ENCODE peak calls at places on chromosomes 6 and 20, in seven cellular contexts. One of them, this sample, is unnamed.
A peak's percentile ranks its signal among the peaks of the same experiment; 100 is the strongest.

GRCh38 chr20:51313275-51313898 is 229.1 kb downstream of the NFATC2 start:
- DNase-seq in mammary epithelial cell: no peak
- DNase-seq in adrenal gland: no peak
- DNase-seq in body of pancreas: no peak
- DNase-seq in right atrium auricular region: no peak
- DNase-seq in fibroblast of the aortic adventitia: peak; percentile 12
- DNase-seq in AG10803: no peak
- DNase-seq in this sample: peak; percentile 29

GRCh38 chr6:151012321-151013294 is 147.1 kb downstream of the MTHFD1L start:
- DNase-seq in mammary epithelial cell: no peak
- DNase-seq in adrenal gland: no peak
- DNase-seq in body of pancreas: peak; percentile 33
- DNase-seq in right atrium auricular region: peak; percentile 47
- DNase-seq in fibroblast of the aortic adventitia: peak; percentile 24
- DNase-seq in AG10803: peak; percentile 15
- DNase-seq in this sample: peak; percentile 55

GRCh38 chr20:44979090-44979621 is 12.8 kb downstream of the STK4 start:
- DNase-seq in mammary epithelial cell: no peak
- DNase-seq in adrenal gland: no peak
- DNase-seq in body of pancreas: no peak
- DNase-seq in right atrium auricular region: no peak
- DNase-seq in fibroblast of the aortic adventitia: no peak
- DNase-seq in AG10803: peak; percentile 23
- DNase-seq in this sample: no peak

GRCh38 chr6:55046869-55047422 is 127.4 kb upstream of the HCRTR2 start:
- DNase-seq in mammary epithelial cell: no peak
- DNase-seq in adrenal gland: no peak
- DNase-seq in body of pancreas: no peak
- DNase-seq in right atrium auricular region: no peak
- DNase-seq in fibroblast of the aortic adventitia: no peak
- DNase-seq in AG10803: no peak
- DNase-seq in this sample: no peak

GRCh38 chr6:13485923-13486557 is 1.4 kb downstream of the GFOD1 start:
- DNase-seq in mammary epithelial cell: peak; percentile 61
- DNase-seq in adrenal gland: no peak
- DNase-seq in body of pancreas: peak; percentile 28
- DNase-seq in right atrium auricular region: no peak
- DNase-seq in fibroblast of the aortic adventitia: peak; percentile 34
- DNase-seq in AG10803: peak; percentile 34
- DNase-seq in this sample: peak; percentile 29

GRCh38 chr6:63477422-63478040 is 94.7 kb upstream of the LOC128125822 start:
- DNase-seq in mammary epithelial cell: no peak
- DNase-seq in adrenal gland: no peak
- DNase-seq in body of pancreas: no peak
- DNase-seq in right atrium auricular region: no peak
- DNase-seq in fibroblast of the aortic adventitia: no peak
- DNase-seq in AG10803: no peak
- DNase-seq in this sample: no peak

GRCh38 chr6:26129656-26130055 is 42.4 kb downstream of the HFE start:
- DNase-seq in mammary epithelial cell: no peak
- DNase-seq in adrenal gland: no peak
- DNase-seq in body of pancreas: no peak
- DNase-seq in right atrium auricular region: no peak
- DNase-seq in fibroblast of the aortic adventitia: no peak
- DNase-seq in AG10803: peak; percentile 21
- DNase-seq in this sample: no peak

GRCh38 chr6:99151634-99152344 is 197.7 kb downstream of the FAXC start:
- DNase-seq in mammary epithelial cell: peak; percentile 38
- DNase-seq in adrenal gland: peak; percentile 41
- DNase-seq in body of pancreas: peak; percentile 14
- DNase-seq in right atrium auricular region: no peak
- DNase-seq in fibroblast of the aortic adventitia: peak; percentile 2
- DNase-seq in AG10803: peak; percentile 12
- DNase-seq in this sample: peak; percentile 33

GRCh38 chr20:25580711-25581110 is 4.6 kb downstream of the NINL start:
- DNase-seq in mammary epithelial cell: peak; percentile 41
- DNase-seq in adrenal gland: no peak
- DNase-seq in body of pancreas: peak; percentile 18
- DNase-seq in right atrium auricular region: no peak
- DNase-seq in fibroblast of the aortic adventitia: peak; percentile 72
- DNase-seq in AG10803: peak; percentile 43
- DNase-seq in this sample: peak; percentile 54

GRCh38 chr6:135522975-135523692 is 25.6 kb upstream of the AHI1 start:
- DNase-seq in mammary epithelial cell: no peak
- DNase-seq in adrenal gland: no peak
- DNase-seq in body of pancreas: no peak
- DNase-seq in right atrium auricular region: no peak
- DNase-seq in fibroblast of the aortic adventitia: peak; percentile 60
- DNase-seq in AG10803: peak; percentile 9
- DNase-seq in this sample: peak; percentile 51

GRCh38 chr20:45300961-45301360 is 5.7 kb upstream of the RBPJL start:
- DNase-seq in mammary epithelial cell: peak; percentile 13
- DNase-seq in adrenal gland: no peak
- DNase-seq in body of pancreas: no peak
- DNase-seq in right atrium auricular region: no peak
- DNase-seq in fibroblast of the aortic adventitia: no peak
- DNase-seq in AG10803: no peak
- DNase-seq in this sample: peak; percentile 26

GRCh38 chr6:73460044-73460443 is 1.5 kb upstream of the MTO1 start:
- DNase-seq in mammary epithelial cell: no peak
- DNase-seq in adrenal gland: no peak
- DNase-seq in body of pancreas: no peak
- DNase-seq in right atrium auricular region: no peak
- DNase-seq in fibroblast of the aortic adventitia: no peak
- DNase-seq in AG10803: no peak
- DNase-seq in this sample: no peak

GRCh38 chr6:134098276-134098675 is 45.9 kb upstream of the SLC2A12 start:
- DNase-seq in mammary epithelial cell: no peak
- DNase-seq in adrenal gland: no peak
- DNase-seq in body of pancreas: no peak
- DNase-seq in right atrium auricular region: no peak
- DNase-seq in fibroblast of the aortic adventitia: no peak
- DNase-seq in AG10803: no peak
- DNase-seq in this sample: no peak

GRCh38 chr6:34791164-34791841 is 580 bp upstream of the BLTP3A start:
- DNase-seq in mammary epithelial cell: no peak
- DNase-seq in adrenal gland: peak; percentile 48
- DNase-seq in body of pancreas: peak; percentile 57
- DNase-seq in right atrium auricular region: peak; percentile 61
- DNase-seq in fibroblast of the aortic adventitia: no peak
- DNase-seq in AG10803: peak; percentile 16
- DNase-seq in this sample: peak; percentile 30

GRCh38 chr6:165834613-165835259 is 171.7 kb upstream of the PDE10A start:
- DNase-seq in mammary epithelial cell: no peak
- DNase-seq in adrenal gland: peak; percentile 55
- DNase-seq in body of pancreas: peak; percentile 97
- DNase-seq in right atrium auricular region: no peak
- DNase-seq in fibroblast of the aortic adventitia: no peak
- DNase-seq in AG10803: no peak
- DNase-seq in this sample: peak; percentile 26

GRCh38 chr6:105424177-105424783 is 21.4 kb upstream of the PREP start:
- DNase-seq in mammary epithelial cell: peak; percentile 31
- DNase-seq in adrenal gland: peak; percentile 57
- DNase-seq in body of pancreas: peak; percentile 37
- DNase-seq in right atrium auricular region: peak; percentile 67
- DNase-seq in fibroblast of the aortic adventitia: peak; percentile 74
- DNase-seq in AG10803: peak; percentile 57
- DNase-seq in this sample: peak; percentile 69

GRCh38 chr20:54188132-54188835 is 14.5 kb upstream of the CYP24A1 start:
- DNase-seq in mammary epithelial cell: no peak
- DNase-seq in adrenal gland: no peak
- DNase-seq in body of pancreas: no peak
- DNase-seq in right atrium auricular region: no peak
- DNase-seq in fibroblast of the aortic adventitia: no peak
- DNase-seq in AG10803: peak; percentile 65
- DNase-seq in this sample: peak; percentile 22

GRCh38 chr20:8132632-8133587 is 844 bp downstream of the PLCB1 start:
- DNase-seq in mammary epithelial cell: peak; percentile 28
- DNase-seq in adrenal gland: peak; percentile 67
- DNase-seq in body of pancreas: peak; percentile 67
- DNase-seq in right atrium auricular region: no peak
- DNase-seq in fibroblast of the aortic adventitia: peak; percentile 48
- DNase-seq in AG10803: peak; percentile 41
- DNase-seq in this sample: peak; percentile 21

GRCh38 chr20:8130840-8131526 is 1.1 kb upstream of the PLCB1 start:
- DNase-seq in mammary epithelial cell: no peak
- DNase-seq in adrenal gland: no peak
- DNase-seq in body of pancreas: no peak
- DNase-seq in right atrium auricular region: no peak
- DNase-seq in fibroblast of the aortic adventitia: no peak
- DNase-seq in AG10803: no peak
- DNase-seq in this sample: no peak

GRCh38 chr20:8131598-8132014 is 460 bp upstream of the PLCB1 start:
- DNase-seq in mammary epithelial cell: no peak
- DNase-seq in adrenal gland: no peak
- DNase-seq in body of pancreas: no peak
- DNase-seq in right atrium auricular region: no peak
- DNase-seq in fibroblast of the aortic adventitia: peak; percentile 66
- DNase-seq in AG10803: peak; percentile 30
- DNase-seq in this sample: no peak

GRCh38 chr20:8132015-8132631 is at the start of gene PLCB1:
- DNase-seq in mammary epithelial cell: peak; percentile 48
- DNase-seq in adrenal gland: peak; percentile 91
- DNase-seq in body of pancreas: peak; percentile 89
- DNase-seq in right atrium auricular region: peak; percentile 87
- DNase-seq in fibroblast of the aortic adventitia: peak; percentile 83
- DNase-seq in AG10803: peak; percentile 76
- DNase-seq in this sample: peak; percentile 74

GRCh38 chr20:8133816-8134451 is 1.9 kb downstream of the PLCB1 start:
- DNase-seq in mammary epithelial cell: no peak
- DNase-seq in adrenal gland: no peak
- DNase-seq in body of pancreas: no peak
- DNase-seq in right atrium auricular region: no peak
- DNase-seq in fibroblast of the aortic adventitia: no peak
- DNase-seq in AG10803: no peak
- DNase-seq in this sample: no peak
- H3K4me3 ChIP-seq in mammary epithelial cell: no peak overlapping the region
- H3K4me3 ChIP-seq in adrenal gland: no peak overlapping the region
- H3K4me3 ChIP-seq in body of pancreas: peak overlapping the region; percentile 73
- H3K4me3 ChIP-seq in right atrium auricular region: peak overlapping the region; percentile 89
- H3K4me3 ChIP-seq in fibroblast of the aortic adventitia: peak overlapping the region; percentile 88
- H3K4me3 ChIP-seq in AG10803: peak overlapping the region; percentile 66
- H3K4me3 ChIP-seq in this sample: no peak overlapping the region

GRCh38 chr20:63580796-63581461 is 6.9 kb upstream of the HELZ2 start:
- DNase-seq in mammary epithelial cell: peak; percentile 79
- DNase-seq in adrenal gland: peak; percentile 57
- DNase-seq in body of pancreas: peak; percentile 44
- DNase-seq in right atrium auricular region: no peak
- DNase-seq in fibroblast of the aortic adventitia: peak; percentile 35
- DNase-seq in AG10803: peak; percentile 24
- DNase-seq in this sample: peak; percentile 60
- TF ChIP-seq CTCF in mammary epithelial cell: peak; percentile 83
- TF ChIP-seq CTCF in adrenal gland: peak; percentile 36
- TF ChIP-seq CTCF in body of pancreas: peak; percentile 20
- TF ChIP-seq CTCF in right atrium auricular region: no peak
- TF ChIP-seq CTCF in fibroblast of the aortic adventitia: peak; percentile 46
- TF ChIP-seq CTCF in AG10803: peak; percentile 49
- TF ChIP-seq CTCF in this sample: peak; percentile 47

GRCh38 chr6:117425431-117426153 is at the start of gene ROS1:
- DNase-seq in mammary epithelial cell: peak; percentile 25
- DNase-seq in adrenal gland: no peak
- DNase-seq in body of pancreas: no peak
- DNase-seq in right atrium auricular region: no peak
- DNase-seq in fibroblast of the aortic adventitia: no peak
- DNase-seq in AG10803: no peak
- DNase-seq in this sample: peak; percentile 19
- H3K4me3 ChIP-seq in mammary epithelial cell: peak within 1 kb of the TSS; percentile 22
- H3K4me3 ChIP-seq in adrenal gland: no peak within 1 kb of the TSS
- H3K4me3 ChIP-seq in body of pancreas: no peak within 1 kb of the TSS
- H3K4me3 ChIP-seq in right atrium auricular region: no peak within 1 kb of the TSS
- H3K4me3 ChIP-seq in fibroblast of the aortic adventitia: no peak within 1 kb of the TSS
- H3K4me3 ChIP-seq in AG10803: no peak within 1 kb of the TSS
- H3K4me3 ChIP-seq in this sample: no peak within 1 kb of the TSS

GRCh38 chr6:3162565-3163247 is 5.4 kb upstream of the TUBB2A start:
- DNase-seq in mammary epithelial cell: peak; percentile 69
- DNase-seq in adrenal gland: peak; percentile 64
- DNase-seq in body of pancreas: peak; percentile 81
- DNase-seq in right atrium auricular region: peak; percentile 77
- DNase-seq in fibroblast of the aortic adventitia: peak; percentile 70
- DNase-seq in AG10803: peak; percentile 82
- DNase-seq in this sample: peak; percentile 69
- TF ChIP-seq CTCF in mammary epithelial cell: peak; percentile 30
- TF ChIP-seq CTCF in adrenal gland: no peak
- TF ChIP-seq CTCF in body of pancreas: peak; percentile 40
- TF ChIP-seq CTCF in right atrium auricular region: no peak
- TF ChIP-seq CTCF in fibroblast of the aortic adventitia: peak; percentile 17
- TF ChIP-seq CTCF in AG10803: peak; percentile 15
- TF ChIP-seq CTCF in this sample: no peak

DNA sequence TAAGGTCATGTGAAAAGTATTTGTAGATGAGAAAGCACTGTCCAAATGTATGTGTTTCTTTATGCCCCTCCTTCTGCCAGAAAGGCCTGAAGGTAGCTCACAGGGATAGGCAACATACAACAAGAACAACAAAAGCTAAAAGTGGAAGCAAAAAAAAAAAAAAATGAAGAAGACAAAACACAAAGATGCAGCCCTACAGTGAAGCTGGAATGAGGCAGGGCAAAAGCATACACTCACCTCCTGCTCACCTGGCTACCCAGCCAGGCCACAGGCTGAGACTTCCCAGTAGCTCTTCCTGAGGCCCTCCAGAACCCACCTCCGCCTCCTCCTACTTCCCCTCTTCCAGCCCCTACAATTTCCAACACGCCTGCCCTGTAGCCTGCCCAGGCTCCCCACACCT is 2.4 kb downstream of the UNC5CL start:
- DNase-seq in mammary epithelial cell: peak; percentile 60
- DNase-seq in adrenal gland: no peak
- DNase-seq in body of pancreas: no peak
- DNase-seq in right atrium auricular region: no peak
- DNase-seq in fibroblast of the aortic adventitia: no peak
- DNase-seq in AG10803: no peak
- DNase-seq in this sample: no peak
- H3K4me3 ChIP-seq in mammary epithelial cell: no peak overlapping the region
- H3K4me3 ChIP-seq in adrenal gland: no peak overlapping the region
- H3K4me3 ChIP-seq in body of pancreas: no peak overlapping the region
- H3K4me3 ChIP-seq in right atrium auricular region: no peak overlapping the region
- H3K4me3 ChIP-seq in fibroblast of the aortic adventitia: no peak overlapping the region
- H3K4me3 ChIP-seq in AG10803: no peak overlapping the region
- H3K4me3 ChIP-seq in this sample: no peak overlapping the region

GRCh38 chr6:14702678-14703077 is 543.2 kb upstream of the JARID2 start:
- DNase-seq in mammary epithelial cell: no peak
- DNase-seq in adrenal gland: no peak
- DNase-seq in body of pancreas: no peak
- DNase-seq in right atrium auricular region: no peak
- DNase-seq in fibroblast of the aortic adventitia: no peak
- DNase-seq in AG10803: no peak
- DNase-seq in this sample: no peak
- TF ChIP-seq CTCF in mammary epithelial cell: no peak
- TF ChIP-seq CTCF in adrenal gland: no peak
- TF ChIP-seq CTCF in body of pancreas: no peak
- TF ChIP-seq CTCF in right atrium auricular region: no peak
- TF ChIP-seq CTCF in fibroblast of the aortic adventitia: peak; percentile 4
- TF ChIP-seq CTCF in AG10803: no peak
- TF ChIP-seq CTCF in this sample: no peak

GRCh38 chr6:160088774-160089533 is 32.7 kb upstream of the SLC22A1 start:
- DNase-seq in mammary epithelial cell: no peak
- DNase-seq in adrenal gland: no peak
- DNase-seq in body of pancreas: no peak
- DNase-seq in right atrium auricular region: no peak
- DNase-seq in fibroblast of the aortic adventitia: no peak
- DNase-seq in AG10803: peak; percentile 55
- DNase-seq in this sample: no peak
- H3K4me3 ChIP-seq in mammary epithelial cell: no peak overlapping the region
- H3K4me3 ChIP-seq in adrenal gland: no peak overlapping the region
- H3K4me3 ChIP-seq in body of pancreas: no peak overlapping the region
- H3K4me3 ChIP-seq in right atrium auricular region: no peak overlapping the region
- H3K4me3 ChIP-seq in fibroblast of the aortic adventitia: no peak overlapping the region
- H3K4me3 ChIP-seq in AG10803: peak overlapping the region; percentile 26
- H3K4me3 ChIP-seq in this sample: no peak overlapping the region